ENCODE peak calls at places on chromosomes 6 and 20, in nine cellular contexts. U, A, L, Q, I, T, O, M and K are unnamed samples.

GRCh38 chr20:23141016-23141415 is 54.9 kb upstream of the CD93 start:
- DNase-seq in U (no peak), A (no peak), L (no peak), Q (no peak), I (no peak), T (no peak), O (no peak), M (no peak), K (no peak)

GRCh38 chr6:127858992-127859391 is 41.9 kb downstream of the THEMIS start:
- DNase-seq in U (no peak), A (no peak), L (peak), Q (no peak), I (no peak), T (no peak), O (no peak), M (no peak), K (no peak)

GRCh38 chr20:42341654-42342053 is 723.5 kb upstream of the CHD6 start:
- DNase-seq in U (no peak), A (no peak), L (no peak), Q (no peak), I (no peak), T (no peak), O (no peak), M (no peak), K (no peak)

GRCh38 chr20:13913517-13913916 is 76.9 kb downstream of the SEL1L2 start:
- DNase-seq in U (no peak), A (no peak), L (no peak), Q (no peak), I (no peak), T (no peak), O (no peak), M (no peak), K (no peak)

GRCh38 chr6:147204843-147205311 is 660 bp downstream of the STXBP5 start:
- DNase-seq in U (no peak), A (no peak), L (no peak), Q (no peak), I (no peak), T (peak), O (no peak), M (no peak), K (no peak)

GRCh38 chr6:36120979-36121706 is 9.2 kb upstream of the MAPK13 start:
- DNase-seq in U (peak), A (peak), L (peak), Q (no peak), I (no peak), T (peak), O (peak), M (no peak), K (no peak)

GRCh38 chr20:24451992-24452391 is 17.4 kb upstream of the SYNDIG1 start:
- DNase-seq in U (no peak), A (no peak), L (no peak), Q (no peak), I (no peak), T (no peak), O (no peak), M (no peak), K (no peak)

GRCh38 chr6:131532476-131533108 is 40.4 kb upstream of the ARG1 start:
- DNase-seq in U (no peak), A (no peak), L (no peak), Q (no peak), I (no peak), T (peak), O (no peak), M (no peak), K (no peak)

GRCh38 chr6:148885154-148885870 is 138.5 kb downstream of the UST start:
- DNase-seq in U (no peak), A (no peak), L (no peak), Q (no peak), I (no peak), T (peak), O (no peak), M (peak), K (no peak)

GRCh38 chr20:33839591-33839990 is 28.4 kb downstream of the CHMP4B start:
- DNase-seq in U (peak), A (no peak), L (no peak), Q (no peak), I (no peak), T (no peak), O (peak), M (no peak), K (no peak)

GRCh38 chr6:52539607-52540006 is 37.3 kb downstream of the TRAM2 start:
- DNase-seq in U (no peak), A (no peak), L (no peak), Q (no peak), I (peak), T (no peak), O (no peak), M (peak), K (no peak)

GRCh38 chr20:62652051-62652893 is 10.0 kb downstream of the SLCO4A1 start:
- DNase-seq in U (peak), A (peak), L (peak), Q (peak), I (peak), T (peak), O (peak), M (peak), K (peak)
- H3K4me3 ChIP-seq in U (no peak), A (peak), L (no peak), Q (peak), I (peak), T (peak), O (peak), M (no peak), K (peak)

GRCh38 chr6:43951756-43952675 is 175.2 kb downstream of the MRPL14 start:
- DNase-seq in U (no peak), A (no peak), L (no peak), Q (no peak), I (no peak), T (no peak), O (no peak), M (no peak), K (no peak)

GRCh38 chr6:43953794-43954310 is 173.4 kb downstream of the MRPL14 start:
- DNase-seq in U (peak), A (no peak), L (peak), Q (no peak), I (no peak), T (no peak), O (no peak), M (no peak), K (no peak)

GRCh38 chr6:43953256-43953655 is 174.0 kb downstream of the MRPL14 start:
- DNase-seq in U (no peak), A (no peak), L (no peak), Q (no peak), I (no peak), T (no peak), O (no peak), M (no peak), K (no peak)

GRCh38 chr6:43951063-43951755 is 176.0 kb downstream of the MRPL14 start:
- DNase-seq in U (peak), A (no peak), L (peak), Q (no peak), I (no peak), T (no peak), O (peak), M (no peak), K (no peak)

DNA sequence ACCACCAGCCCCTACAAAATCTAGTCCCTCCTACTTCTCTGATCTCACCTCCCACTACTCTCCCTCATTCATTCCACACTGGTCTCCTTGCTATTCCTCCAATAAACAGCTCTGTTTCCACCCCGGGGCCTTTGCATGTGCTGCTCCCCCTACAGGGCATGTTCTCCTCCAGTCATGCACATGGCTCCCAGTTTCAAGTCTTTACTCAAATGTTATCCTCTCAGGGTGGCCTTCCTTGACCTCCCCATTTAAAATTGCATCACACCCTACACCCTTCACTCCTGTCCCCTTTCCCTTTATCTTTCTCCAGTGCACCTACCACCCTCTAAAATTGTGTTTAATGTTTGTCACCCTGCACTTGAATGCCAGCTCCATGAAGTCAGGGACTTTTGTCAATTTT is 174.5 kb downstream of the MRPL14 start:
- DNase-seq in U (no peak), A (no peak), L (no peak), Q (no peak), I (no peak), T (no peak), O (no peak), M (no peak), K (no peak)
- TF ChIP-seq CTCF in U (peak), A (no peak), L (peak), Q (no peak), I (peak), T (peak), O (no peak), M (peak), K (peak)

GRCh38 chr6:29722773-29723665 is at the start of gene HLA-F:
- DNase-seq in U (peak), A (peak), L (peak), Q (peak), I (peak), T (peak), O (peak), M (peak), K (peak)

GRCh38 chr6:29723666-29724588 is 693 bp downstream of the HLA-F start:
- DNase-seq in U (peak), A (peak), L (peak), Q (peak), I (no peak), T (no peak), O (peak), M (no peak), K (no peak)

GRCh38 chr6:29726795-29727194 is 3.6 kb downstream of the HLA-F start:
- DNase-seq in U (no peak), A (no peak), L (no peak), Q (no peak), I (no peak), T (no peak), O (no peak), M (no peak), K (no peak)

GRCh38 chr6:29725981-29726380 is 2.7 kb downstream of the HLA-F start:
- DNase-seq in U (no peak), A (no peak), L (no peak), Q (no peak), I (no peak), T (no peak), O (no peak), M (no peak), K (no peak)

GRCh38 chr6:29724937-29725869 is 2.0 kb downstream of the HLA-F start:
- DNase-seq in U (no peak), A (no peak), L (no peak), Q (no peak), I (no peak), T (no peak), O (no peak), M (no peak), K (no peak)
- H3K4me3 ChIP-seq in U (no peak), A (no peak), L (no peak), Q (no peak), I (no peak), T (no peak), O (peak), M (no peak), K (peak)

GRCh38 chr6:135256866-135257265 is 75.8 kb downstream of the MYB start:
- DNase-seq in U (no peak), A (no peak), L (no peak), Q (no peak), I (no peak), T (no peak), O (no peak), M (no peak), K (no peak)

GRCh38 chr6:135258970-135259369 is 77.9 kb downstream of the MYB start:
- DNase-seq in U (no peak), A (no peak), L (no peak), Q (no peak), I (no peak), T (no peak), O (no peak), M (no peak), K (no peak)

GRCh38 chr6:135260612-135261011 is 79.5 kb downstream of the MYB start:
- DNase-seq in U (no peak), A (no peak), L (no peak), Q (no peak), I (no peak), T (no peak), O (no peak), M (no peak), K (no peak)

GRCh38 chr6:135254471-135254870 is 73.4 kb downstream of the MYB start:
- DNase-seq in U (no peak), A (no peak), L (no peak), Q (no peak), I (no peak), T (no peak), O (no peak), M (no peak), K (no peak)

DNA sequence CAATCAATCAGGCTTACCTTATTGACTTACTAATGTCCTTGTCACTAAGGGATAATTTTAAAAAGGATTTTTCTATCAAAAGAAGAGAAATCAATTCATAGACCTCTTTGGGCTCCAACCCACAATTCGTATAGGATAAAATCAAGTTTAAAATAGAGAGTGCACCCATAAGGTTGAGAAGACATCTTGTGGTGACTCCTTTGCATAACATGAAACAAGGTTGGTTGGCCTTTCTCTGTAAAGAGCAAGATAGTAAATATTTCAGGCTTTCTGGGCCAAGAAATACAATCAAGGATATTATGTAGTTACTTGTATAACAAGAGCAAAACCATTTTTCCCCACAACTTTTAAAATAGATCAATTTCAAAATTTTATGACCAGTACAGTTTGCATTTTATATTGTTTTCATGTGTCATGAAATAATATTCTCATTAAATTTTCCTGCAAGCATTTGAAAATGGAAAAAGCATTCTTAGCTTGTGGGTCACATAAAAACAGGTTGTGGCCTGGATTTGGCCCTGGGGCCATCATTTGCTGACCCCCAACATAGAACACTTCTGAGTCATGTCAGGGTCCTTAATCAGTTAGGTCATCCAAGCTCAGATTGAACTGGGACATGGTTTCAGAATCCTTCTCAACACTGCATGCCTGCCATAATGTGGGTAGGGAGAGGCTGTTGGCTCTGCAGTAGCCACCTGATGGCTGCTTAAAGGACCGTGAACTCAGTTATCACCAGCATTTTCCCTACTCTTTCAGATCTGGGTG is 76.7 kb downstream of the MYB start:
- DNase-seq in U (no peak), A (no peak), L (no peak), Q (no peak), I (no peak), T (no peak), O (no peak), M (no peak), K (no peak)
- TF ChIP-seq CTCF in U (no peak), A (no peak), L (no peak), Q (no peak), I (no peak), T (peak), O (no peak), M (peak), K (peak)

GRCh38 chr20:64037199-64037497 is 1.2 kb downstream of the C20orf204 start:
- DNase-seq in U (no peak), A (no peak), L (no peak), Q (no peak), I (no peak), T (no peak), O (no peak), M (no peak), K (no peak)
- H3K4me3 ChIP-seq in U (no peak), A (no peak), L (peak), Q (no peak), I (no peak), T (no peak), O (no peak), M (no peak), K (no peak)

GRCh38 chr6:41191569-41191968 is 9.4 kb downstream of the TREML2 start:
- DNase-seq in U (peak), A (no peak), L (peak), Q (no peak), I (no peak), T (no peak), O (no peak), M (no peak), K (no peak)
- TF ChIP-seq CTCF in U (no peak), A (no peak), L (peak), Q (peak), I (peak), T (peak), O (no peak), M (peak), K (peak)

DNA sequence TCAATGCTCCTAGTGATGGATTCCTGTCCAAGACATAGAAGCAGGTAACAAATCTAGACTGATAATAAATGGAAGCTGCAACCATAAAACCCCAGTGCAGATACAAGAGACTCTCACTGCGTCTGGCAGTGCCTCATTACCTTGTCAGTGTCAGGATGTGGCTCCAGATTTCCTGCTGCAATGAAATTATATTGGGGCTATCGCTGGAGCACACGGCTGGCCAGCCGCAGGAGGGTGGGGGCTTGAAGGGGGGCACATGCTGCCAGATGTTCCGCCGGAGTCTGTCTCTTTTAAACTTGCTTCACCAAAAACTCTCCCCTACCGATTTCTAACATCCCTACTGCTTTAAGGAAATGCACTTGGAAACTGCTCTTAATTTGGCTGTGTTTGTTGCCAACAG is 102.1 kb upstream of the EXOC2 start:
- DNase-seq in U (no peak), A (no peak), L (no peak), Q (no peak), I (no peak), T (no peak), O (no peak), M (no peak), K (no peak)
- H3K4me3 ChIP-seq in U (no peak), A (no peak), L (no peak), Q (no peak), I (no peak), T (no peak), O (no peak), M (no peak), K (no peak)